ENCODE peak calls at places on chromosomes 6 and 20, in ten cellular contexts. N is Peyer's patch, T is esophagus muscularis mucosa, Z is breast epithelium, M is IMR-90, P is upper lobe of left lung, U is HCT116, S is K562, G is ovary, H is stomach. K is an unnamed sample.

GRCh38 chr6:13431861-13432465 is 55.4 kb downstream of the GFOD1 start:
- DNase-seq in M (peak; percentile 55), T (no peak), Z (no peak), S (peak; percentile 16), P (no peak), N (no peak), H (no peak), U (no peak), G (no peak), K (no peak)

GRCh38 chr6:105993341-105993740 is 92.8 kb upstream of the PRDM1 start:
- DNase-seq in U (no peak), M (peak; percentile 33), G (no peak), Z (no peak), P (no peak), S (no peak), H (no peak), N (no peak), T (no peak), K (no peak)

GRCh38 chr6:63805808-63806572 is 170.4 kb downstream of the PHF3 start:
- DNase-seq in G (no peak), T (no peak), N (peak; percentile 53), P (no peak), H (no peak), Z (no peak), S (no peak), U (no peak), M (peak; percentile 95), K (no peak)

GRCh38 chr20:63885264-63886053 is 9.5 kb upstream of the DNAJC5 start:
- DNase-seq in S (no peak), U (no peak), P (peak; percentile 50), H (peak; percentile 37), M (no peak), N (peak; percentile 65), Z (no peak), G (no peak), T (no peak), K (no peak)

GRCh38 chr6:56789879-56790278 is 147.2 kb upstream of the DST start:
- DNase-seq in H (no peak), U (no peak), G (no peak), T (no peak), S (no peak), N (no peak), P (no peak), Z (no peak), M (no peak), K (no peak)

GRCh38 chr6:92690997-92691599 is 728.3 kb downstream of the EPHA7 start:
- DNase-seq in S (no peak), P (no peak), H (no peak), U (no peak), G (no peak), T (no peak), N (no peak), M (peak; percentile 82), Z (no peak), K (no peak)

GRCh38 chr6:151963001-151963400 is 155.5 kb downstream of the ESR1 start:
- DNase-seq in N (no peak), T (no peak), M (no peak), P (no peak), H (no peak), G (no peak), S (no peak), Z (no peak), U (no peak), K (no peak)

GRCh38 chr20:33676121-33676520 is 1.9 kb upstream of the NECAB3 start:
- DNase-seq in Z (no peak), P (no peak), M (no peak), S (no peak), H (no peak), N (no peak), U (no peak), G (peak; percentile 64), T (no peak), K (no peak)

GRCh38 chr6:130717657-130718056 is 109.5 kb upstream of the SMLR1 start:
- DNase-seq in H (no peak), P (no peak), S (no peak), M (no peak), Z (no peak), U (no peak), T (no peak), G (no peak), N (no peak), K (no peak)

GRCh38 chr6:41469951-41470340 is 76.2 kb upstream of the FOXP4 start:
- DNase-seq in Z (no peak), S (no peak), T (no peak), H (peak; percentile 43), M (no peak), P (peak; percentile 86), N (no peak), U (no peak), G (no peak), K (no peak)

GRCh38 chr6:21886601-21887091 is 293.1 kb downstream of the SOX4 start:
- DNase-seq in S (no peak), G (no peak), N (no peak), P (no peak), M (peak; percentile 37), U (no peak), H (no peak), T (no peak), Z (no peak), K (no peak)

GRCh38 chr6:14910692-14911547 is 334.9 kb upstream of the JARID2 start:
- DNase-seq in M (peak; percentile 43), H (peak; percentile 38), G (no peak), N (peak; percentile 78), U (no peak), Z (no peak), S (no peak), P (no peak), T (no peak), K (peak; percentile 51)

GRCh38 chr6:136403166-136403980 is 113.7 kb upstream of the BCLAF1 start:
- DNase-seq in Z (no peak), S (peak; percentile 91), M (peak; percentile 97), T (no peak), H (no peak), N (no peak), P (no peak), U (peak; percentile 76), G (no peak), K (no peak)

GRCh38 chr20:34595377-34596184 is 37.1 kb downstream of the MAP1LC3A start:
- DNase-seq in M (no peak), S (no peak), P (no peak), T (peak; percentile 39), G (no peak), H (no peak), N (no peak), Z (no peak), U (no peak), K (no peak)

GRCh38 chr20:63126876-63127699 is 88.8 kb downstream of the YTHDF1 start:
- DNase-seq in T (no peak), U (no peak), P (peak; percentile 33), G (no peak), M (no peak), Z (peak; percentile 34), N (no peak), H (no peak), S (no peak), K (peak; percentile 24)

DNA sequence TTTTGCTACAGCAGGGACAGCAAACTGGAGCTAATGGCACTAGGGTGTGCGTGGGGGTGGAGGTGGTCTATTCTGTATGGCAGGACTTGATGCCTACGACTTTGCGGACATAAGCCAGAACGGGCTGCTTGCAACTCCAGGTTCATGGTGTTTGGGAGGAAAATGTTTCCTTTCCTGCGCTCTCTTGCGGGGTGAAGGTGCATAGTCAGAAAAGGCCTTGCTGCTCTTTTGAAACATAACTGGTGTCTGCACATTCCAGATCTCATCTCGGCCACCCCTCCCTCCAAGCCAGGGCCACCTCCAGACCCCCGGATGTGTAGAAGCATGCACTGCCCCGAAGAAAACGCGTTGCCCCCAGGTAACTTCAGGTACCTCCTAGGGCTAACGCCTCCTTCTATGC is 8.1 kb downstream of the FOXA2 start:
- DNase-seq in H (no peak), P (no peak), U (no peak), S (no peak), T (no peak), G (no peak), M (no peak), N (no peak), Z (no peak), K (no peak)
- H3K27me3 ChIP-seq in H (peaks cover 56% of the 10 kb centered on the region), P (no peaks in the 10 kb centered on the region), U (no peaks in the 10 kb centered on the region), S (no peaks in the 10 kb centered on the region), T (no peaks in the 10 kb centered on the region), G (no peaks in the 10 kb centered on the region), M (peaks cover 72% of the 10 kb centered on the region), N (no peaks in the 10 kb centered on the region), Z (no peaks in the 10 kb centered on the region), K (no peaks in the 10 kb centered on the region)

DNA sequence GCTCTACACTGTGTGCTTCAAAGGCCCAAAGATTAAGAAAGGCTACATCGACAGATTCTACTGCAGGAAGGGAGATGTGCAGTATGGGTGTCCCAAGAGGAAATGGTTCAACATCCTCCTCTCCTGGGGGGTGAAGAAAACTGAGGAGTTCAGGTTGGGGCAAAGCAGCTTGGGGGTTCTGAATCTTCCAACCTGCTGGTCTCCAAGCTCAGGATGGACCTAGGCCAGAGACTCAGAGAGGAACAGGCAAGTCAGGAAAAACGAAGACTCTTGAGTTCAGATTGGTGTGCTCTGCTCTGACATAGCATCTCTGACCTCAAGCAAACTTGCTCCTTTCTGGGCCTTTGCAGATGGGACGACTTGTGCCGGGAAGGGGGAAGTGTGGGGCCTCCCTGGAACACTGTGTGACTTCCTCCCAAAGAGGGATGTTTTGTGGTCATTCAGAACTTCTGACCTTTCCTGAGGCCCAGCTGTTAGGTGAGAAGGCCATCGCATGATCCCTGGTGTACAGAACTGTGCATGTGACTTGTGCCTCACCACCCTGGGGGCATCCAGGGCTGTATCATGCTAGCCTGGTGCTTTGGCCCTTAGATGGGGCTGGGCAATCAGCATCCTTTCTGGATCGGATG is 31.1 kb downstream of the DAAM2 start:
- DNase-seq in P (no peak), M (no peak), G (no peak), N (peak; percentile 70), S (no peak), H (no peak), U (no peak), Z (no peak), T (peak; percentile 94), K (no peak)
- TF ChIP-seq POLR2A in P (no peak), M (no peak), G (no peak), N (peak; percentile 10), S (no peak), H (no peak), U (no peak), Z (no peak), T (no peak), K (peak; percentile 34)

GRCh38 chr20:53154540-53154939 is 182.4 kb downstream of the TSHZ2 start:
- DNase-seq in S (peak; percentile 60), P (no peak), N (no peak), M (no peak), G (no peak), T (no peak), U (no peak), Z (no peak), H (no peak), K (no peak)
- H3K4me1 ChIP-seq in S (peaks cover 6% of the 10 kb centered on the region), P (no peaks in the 10 kb centered on the region), N (no peaks in the 10 kb centered on the region), M (no peaks in the 10 kb centered on the region), G (peaks cover 3% of the 10 kb centered on the region), T (no peaks in the 10 kb centered on the region), U (no peaks in the 10 kb centered on the region), Z (no peaks in the 10 kb centered on the region), H (no peaks in the 10 kb centered on the region), K (no peaks in the 10 kb centered on the region)

DNA sequence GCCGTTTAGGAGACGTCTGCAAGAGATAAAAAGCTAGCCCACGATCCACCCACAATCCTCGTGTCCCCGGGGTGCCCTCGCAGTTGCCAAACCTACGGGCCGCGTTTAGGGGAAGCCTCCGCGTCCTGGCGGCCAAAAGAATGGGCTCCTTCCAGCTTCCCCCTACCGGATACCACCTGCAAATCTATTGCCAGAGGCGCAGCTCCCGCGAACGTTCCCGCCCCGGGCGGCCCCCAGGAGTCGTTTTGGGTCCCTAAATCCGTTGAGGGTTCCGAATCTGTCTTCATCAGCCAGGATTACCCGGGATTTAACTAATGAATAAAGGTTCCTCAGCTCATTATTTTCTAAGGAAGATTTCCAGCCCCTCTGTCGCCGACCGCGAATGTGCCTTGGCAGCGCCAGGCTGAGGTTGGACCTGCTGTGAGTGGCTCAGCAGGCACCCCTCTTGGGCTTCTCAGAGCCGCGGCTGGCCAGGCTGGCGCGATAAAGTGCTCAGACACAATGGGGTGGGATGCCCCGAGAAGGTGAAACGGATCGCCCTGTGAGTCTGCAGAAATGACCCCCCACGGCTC is 2.8 kb upstream of the VSX1 start:
- DNase-seq in S (no peak), N (no peak), H (no peak), M (no peak), G (no peak), T (no peak), P (peak; percentile 79), U (no peak), Z (no peak), K (no peak)
- H3K27me3 ChIP-seq in S (peaks cover 34% of the 10 kb centered on the region), N (no peaks in the 10 kb centered on the region), H (peaks cover 69% of the 10 kb centered on the region), M (peaks cover 75% of the 10 kb centered on the region), G (no peaks in the 10 kb centered on the region), T (peaks cover 5% of the 10 kb centered on the region), P (no peaks in the 10 kb centered on the region), U (peaks cover 8% of the 10 kb centered on the region), Z (no peaks in the 10 kb centered on the region), K (peaks cover 33% of the 10 kb centered on the region)